ENCODE peak calls at places on chromosome 10, in four cellular contexts. One of them, this sample, is unnamed. For H3K27me3, the result is how much of the 10 kb centered on the place peaks cover.

GRCh38 chr10:44385423-44385725 is 477 bp upstream of the CXCL12 start:
- DNase-seq in ovary: no peak
- DNase-seq in CD4-positive, alpha-beta T cell: no peak
- DNase-seq in lower lobe of right lung: no peak
- DNase-seq in this sample: no peak

GRCh38 chr10:42958142-42958868 is 118.6 kb upstream of the RET start:
- DNase-seq in ovary: no peak
- DNase-seq in CD4-positive, alpha-beta T cell: no peak
- DNase-seq in lower lobe of right lung: no peak
- DNase-seq in this sample: no peak

GRCh38 chr10:117710181-117710798 is 167.7 kb downstream of the EMX2 start:
- DNase-seq in ovary: no peak
- DNase-seq in CD4-positive, alpha-beta T cell: no peak
- DNase-seq in lower lobe of right lung: no peak
- DNase-seq in this sample: no peak

GRCh38 chr10:84493951-84494848 is 165.8 kb downstream of the CCSER2 start:
- DNase-seq in ovary: no peak
- DNase-seq in CD4-positive, alpha-beta T cell: no peak
- DNase-seq in lower lobe of right lung: no peak
- DNase-seq in this sample: no peak

GRCh38 chr10:114631678-114632417 is 26.2 kb downstream of the ABLIM1 start:
- DNase-seq in ovary: peak
- DNase-seq in CD4-positive, alpha-beta T cell: no peak
- DNase-seq in lower lobe of right lung: peak
- DNase-seq in this sample: no peak

GRCh38 chr10:75018873-75019272 is 92.6 kb upstream of the SAMD8 start:
- DNase-seq in ovary: no peak
- DNase-seq in CD4-positive, alpha-beta T cell: no peak
- DNase-seq in lower lobe of right lung: no peak
- DNase-seq in this sample: no peak

GRCh38 chr10:121736315-121737002 is 138.2 kb upstream of the FGFR2 start:
- DNase-seq in ovary: no peak
- DNase-seq in CD4-positive, alpha-beta T cell: no peak
- DNase-seq in lower lobe of right lung: no peak
- DNase-seq in this sample: no peak

GRCh38 chr10:130301026-130301892 is 165.1 kb downstream of the GLRX3 start:
- DNase-seq in ovary: peak
- DNase-seq in CD4-positive, alpha-beta T cell: peak
- DNase-seq in lower lobe of right lung: peak
- DNase-seq in this sample: no peak

GRCh38 chr10:117548191-117548668 is 5.7 kb downstream of the EMX2 start:
- DNase-seq in ovary: no peak
- DNase-seq in CD4-positive, alpha-beta T cell: no peak
- DNase-seq in lower lobe of right lung: no peak
- DNase-seq in this sample: no peak

GRCh38 chr10:60382946-60383681 is 6.6 kb downstream of the ANK3 start:
- DNase-seq in ovary: no peak
- DNase-seq in CD4-positive, alpha-beta T cell: no peak
- DNase-seq in lower lobe of right lung: no peak
- DNase-seq in this sample: no peak

GRCh38 chr10:132419631-132420468 is 22.9 kb downstream of the PWWP2B start:
- DNase-seq in ovary: no peak
- DNase-seq in CD4-positive, alpha-beta T cell: no peak
- DNase-seq in lower lobe of right lung: no peak
- DNase-seq in this sample: no peak

GRCh38 chr10:22554481-22555182 is 159.7 kb downstream of the PIP4K2A start:
- DNase-seq in ovary: peak
- DNase-seq in CD4-positive, alpha-beta T cell: no peak
- DNase-seq in lower lobe of right lung: peak
- DNase-seq in this sample: no peak

GRCh38 chr10:110876000-110876399 is 4.3 kb downstream of the PDCD4 start:
- DNase-seq in ovary: no peak
- DNase-seq in CD4-positive, alpha-beta T cell: no peak
- DNase-seq in lower lobe of right lung: no peak
- DNase-seq in this sample: no peak

GRCh38 chr10:30637881-30638467 is 8.4 kb upstream of the LYZL2 start:
- DNase-seq in ovary: no peak
- DNase-seq in CD4-positive, alpha-beta T cell: no peak
- DNase-seq in lower lobe of right lung: no peak
- DNase-seq in this sample: no peak

GRCh38 chr10:113108180-113108835 is 158.3 kb downstream of the TCF7L2 start:
- DNase-seq in ovary: no peak
- DNase-seq in CD4-positive, alpha-beta T cell: peak
- DNase-seq in lower lobe of right lung: peak
- DNase-seq in this sample: peak

GRCh38 chr10:132898391-132899053 is 43.8 kb downstream of the CFAP46 start:
- DNase-seq in ovary: peak
- DNase-seq in CD4-positive, alpha-beta T cell: no peak
- DNase-seq in lower lobe of right lung: no peak
- DNase-seq in this sample: no peak

GRCh38 chr10:102269017-102269416 is 23.7 kb downstream of the GBF1 start:
- DNase-seq in ovary: no peak
- DNase-seq in CD4-positive, alpha-beta T cell: no peak
- DNase-seq in lower lobe of right lung: no peak
- DNase-seq in this sample: no peak

GRCh38 chr10:14374745-14375445 is 44.2 kb upstream of the FRMD4A start:
- DNase-seq in ovary: no peak
- DNase-seq in CD4-positive, alpha-beta T cell: no peak
- DNase-seq in lower lobe of right lung: no peak
- DNase-seq in this sample: no peak

GRCh38 chr10:80700760-80701444 is 163.2 kb downstream of the SH2D4B start:
- DNase-seq in ovary: no peak
- DNase-seq in CD4-positive, alpha-beta T cell: no peak
- DNase-seq in lower lobe of right lung: no peak
- DNase-seq in this sample: no peak

GRCh38 chr10:73906524-73907447 is 4.1 kb upstream of the PLAU start:
- DNase-seq in ovary: peak
- DNase-seq in CD4-positive, alpha-beta T cell: no peak
- DNase-seq in lower lobe of right lung: peak
- DNase-seq in this sample: no peak

GRCh38 chr10:131031346-131031745 is 280.2 kb downstream of the TCERG1L start:
- DNase-seq in ovary: no peak
- DNase-seq in CD4-positive, alpha-beta T cell: no peak
- DNase-seq in lower lobe of right lung: no peak
- DNase-seq in this sample: no peak

GRCh38 chr10:35335133-35335532 is 1.2 kb upstream of the CCNY start:
- DNase-seq in ovary: no peak
- DNase-seq in CD4-positive, alpha-beta T cell: no peak
- DNase-seq in lower lobe of right lung: no peak
- DNase-seq in this sample: no peak

GRCh38 chr10:124516181-124516580 is 54.6 kb downstream of the LHPP start:
- DNase-seq in ovary: no peak
- DNase-seq in CD4-positive, alpha-beta T cell: no peak
- DNase-seq in lower lobe of right lung: peak
- DNase-seq in this sample: no peak

GRCh38 chr10:78178397-78178796 is 144.7 kb downstream of the RPS24 start:
- DNase-seq in ovary: no peak
- DNase-seq in CD4-positive, alpha-beta T cell: no peak
- DNase-seq in lower lobe of right lung: no peak
- DNase-seq in this sample: no peak

GRCh38 chr10:74008212-74008731 is 10.4 kb downstream of the VCL start:
- DNase-seq in ovary: no peak
- DNase-seq in CD4-positive, alpha-beta T cell: no peak
- DNase-seq in lower lobe of right lung: no peak
- DNase-seq in this sample: no peak

GRCh38 chr10:71092812-71093391 is 119.5 kb upstream of the UNC5B start:
- DNase-seq in ovary: no peak
- DNase-seq in CD4-positive, alpha-beta T cell: no peak
- DNase-seq in lower lobe of right lung: no peak
- DNase-seq in this sample: no peak

GRCh38 chr10:114635101-114635500 is 23.0 kb downstream of the ABLIM1 start:
- DNase-seq in ovary: no peak
- DNase-seq in CD4-positive, alpha-beta T cell: no peak
- DNase-seq in lower lobe of right lung: no peak
- DNase-seq in this sample: no peak

GRCh38 chr10:86401588-86402282 is 35.1 kb upstream of the GRID1 start:
- DNase-seq in ovary: peak
- DNase-seq in CD4-positive, alpha-beta T cell: peak
- DNase-seq in lower lobe of right lung: peak
- DNase-seq in this sample: no peak

GRCh38 chr10:124025152-124025551 is 68.2 kb downstream of the CHST15 start:
- DNase-seq in ovary: no peak
- DNase-seq in CD4-positive, alpha-beta T cell: no peak
- DNase-seq in lower lobe of right lung: no peak
- DNase-seq in this sample: no peak

GRCh38 chr10:86953747-86954680 is 3.4 kb downstream of the MMRN2 start:
- DNase-seq in ovary: peak
- DNase-seq in CD4-positive, alpha-beta T cell: no peak
- DNase-seq in lower lobe of right lung: peak
- DNase-seq in this sample: peak

GRCh38 chr10:30043476-30044270 is 15.7 kb downstream of the JCAD start:
- DNase-seq in ovary: no peak
- DNase-seq in CD4-positive, alpha-beta T cell: no peak
- DNase-seq in lower lobe of right lung: no peak
- DNase-seq in this sample: no peak

GRCh38 chr10:5018150-5018549 is 14.5 kb upstream of the AKR1C2 start:
- DNase-seq in ovary: no peak
- DNase-seq in CD4-positive, alpha-beta T cell: no peak
- DNase-seq in lower lobe of right lung: no peak
- DNase-seq in this sample: no peak

GRCh38 chr10:81918766-81919165 is 43.8 kb downstream of the NRG3 start:
- DNase-seq in ovary: no peak
- DNase-seq in CD4-positive, alpha-beta T cell: no peak
- DNase-seq in lower lobe of right lung: no peak
- DNase-seq in this sample: no peak

GRCh38 chr10:97888134-97888533 is 38.5 kb downstream of the GOLGA7B start:
- DNase-seq in ovary: no peak
- DNase-seq in CD4-positive, alpha-beta T cell: no peak
- DNase-seq in lower lobe of right lung: no peak
- DNase-seq in this sample: no peak

GRCh38 chr10:35079267-35079666 is 10.9 kb downstream of the CUL2 start:
- DNase-seq in ovary: no peak
- DNase-seq in CD4-positive, alpha-beta T cell: no peak
- DNase-seq in lower lobe of right lung: no peak
- DNase-seq in this sample: no peak

GRCh38 chr10:51109821-51110533 is 35.7 kb downstream of the PRKG1 start:
- DNase-seq in ovary: no peak
- DNase-seq in CD4-positive, alpha-beta T cell: no peak
- DNase-seq in lower lobe of right lung: no peak
- DNase-seq in this sample: no peak

GRCh38 chr10:46223064-46223480 is 63.7 kb upstream of the ANTXRL start:
- DNase-seq in ovary: no peak
- DNase-seq in CD4-positive, alpha-beta T cell: no peak
- DNase-seq in lower lobe of right lung: no peak
- DNase-seq in this sample: no peak

GRCh38 chr10:124010563-124011131 is 82.8 kb downstream of the CHST15 start:
- DNase-seq in ovary: peak
- DNase-seq in CD4-positive, alpha-beta T cell: no peak
- DNase-seq in lower lobe of right lung: peak
- DNase-seq in this sample: peak

GRCh38 chr10:98461500-98461842 is 14.7 kb upstream of the HPS1 start:
- DNase-seq in ovary: no peak
- DNase-seq in CD4-positive, alpha-beta T cell: no peak
- DNase-seq in lower lobe of right lung: no peak
- DNase-seq in this sample: no peak

DNA sequence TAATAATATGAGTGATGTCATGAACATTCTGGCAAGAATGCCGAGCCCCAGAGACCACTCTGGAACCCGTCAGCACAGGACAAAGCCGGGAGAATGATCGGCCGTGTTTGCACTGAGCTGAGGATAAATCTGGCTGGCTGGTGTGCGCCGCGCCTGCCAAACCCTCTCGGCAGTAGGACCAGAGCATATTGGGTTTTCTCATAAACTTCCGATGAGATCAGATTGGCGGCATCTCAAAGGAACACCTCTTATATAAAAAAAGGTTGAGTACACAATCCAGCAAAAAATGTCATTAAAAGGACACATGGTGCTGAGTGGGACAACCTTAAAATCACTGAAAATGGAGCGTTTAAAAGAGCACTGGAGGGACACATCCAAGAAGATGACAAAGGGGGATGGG is 296.0 kb upstream of the MKI67 start:
- DNase-seq in ovary: no peak
- DNase-seq in CD4-positive, alpha-beta T cell: no peak
- DNase-seq in lower lobe of right lung: no peak
- DNase-seq in this sample: no peak
- H3K27me3 ChIP-seq in ovary: under half
- H3K27me3 ChIP-seq in CD4-positive, alpha-beta T cell: under half
- H3K27me3 ChIP-seq in lower lobe of right lung: under half
- H3K27me3 ChIP-seq in this sample: under half

GRCh38 chr10:125531470-125531869 is 151.5 kb downstream of the TEX36 start:
- DNase-seq in ovary: no peak
- DNase-seq in CD4-positive, alpha-beta T cell: no peak
- DNase-seq in lower lobe of right lung: no peak
- DNase-seq in this sample: no peak
- H3K27ac ChIP-seq in ovary: no peak
- H3K27ac ChIP-seq in CD4-positive, alpha-beta T cell: no peak
- H3K27ac ChIP-seq in lower lobe of right lung: no peak
- H3K27ac ChIP-seq in this sample: no peak

GRCh38 chr10:1550616-1551015 is 186.7 kb downstream of the ADARB2 start:
- DNase-seq in ovary: no peak
- DNase-seq in CD4-positive, alpha-beta T cell: no peak
- DNase-seq in lower lobe of right lung: no peak
- DNase-seq in this sample: no peak
- H3K27me3 ChIP-seq in ovary: under half
- H3K27me3 ChIP-seq in CD4-positive, alpha-beta T cell: under half
- H3K27me3 ChIP-seq in lower lobe of right lung: under half
- H3K27me3 ChIP-seq in this sample: under half

GRCh38 chr10:20029523-20029922 is 213.3 kb downstream of the PLXDC2 start:
- DNase-seq in ovary: no peak
- DNase-seq in CD4-positive, alpha-beta T cell: no peak
- DNase-seq in lower lobe of right lung: no peak
- DNase-seq in this sample: no peak

GRCh38 chr10:20040012-20040411 is 223.8 kb downstream of the PLXDC2 start:
- DNase-seq in ovary: no peak
- DNase-seq in CD4-positive, alpha-beta T cell: no peak
- DNase-seq in lower lobe of right lung: no peak
- DNase-seq in this sample: no peak

GRCh38 chr10:20034732-20035131 is 218.5 kb downstream of the PLXDC2 start:
- DNase-seq in ovary: no peak
- DNase-seq in CD4-positive, alpha-beta T cell: no peak
- DNase-seq in lower lobe of right lung: no peak
- DNase-seq in this sample: no peak
- H3K27ac ChIP-seq in ovary: no peak
- H3K27ac ChIP-seq in CD4-positive, alpha-beta T cell: no peak
- H3K27ac ChIP-seq in lower lobe of right lung: no peak
- H3K27ac ChIP-seq in this sample: no peak

This sample was measured in iPS DF 6.9.